ENCODE peak calls at places on chromosomes 7 and 10, in five cellular contexts. Y, T, A, J and V are unnamed samples. For H3K36me3, the result is how much of the 10 kb centered on the place peaks cover.

GRCh38 chr7:65438593-65438992 is 64.9 kb downstream of the ZNF92 start:
- DNase-seq in Y (no peak), A (no peak), T (no peak), J (no peak), V (no peak)

GRCh38 chr7:13198741-13199140 is 511.3 kb downstream of the ARL4A start:
- DNase-seq in T (no peak), Y (no peak), A (no peak), J (no peak), V (no peak)

GRCh38 chr7:30657131-30657530 is 25.1 kb downstream of the CRHR2 start:
- DNase-seq in J (no peak), T (peak), A (no peak), Y (no peak), V (no peak)

GRCh38 chr10:131748831-131749766 is 151.7 kb upstream of the PPP2R2D start:
- DNase-seq in J (peak), A (no peak), Y (peak), T (peak), V (no peak)

GRCh38 chr7:151115836-151116418 is 29.7 kb downstream of the AGAP3 start:
- DNase-seq in A (no peak), Y (peak), J (peak), T (peak), V (no peak)

GRCh38 chr7:139767561-139767982 is 10.2 kb downstream of the HIPK2 start:
- DNase-seq in Y (no peak), A (no peak), J (no peak), T (no peak), V (peak)

GRCh38 chr10:91286572-91286971 is 66.1 kb downstream of the PCGF5 start:
- DNase-seq in A (no peak), Y (no peak), T (no peak), J (no peak), V (no peak)

GRCh38 chr10:130869179-130869841 is 442.2 kb downstream of the TCERG1L start:
- DNase-seq in T (no peak), J (no peak), A (no peak), Y (no peak), V (no peak)

GRCh38 chr10:91210014-91210413 is 10.4 kb upstream of the PCGF5 start:
- DNase-seq in A (no peak), J (no peak), Y (peak), T (no peak), V (no peak)

GRCh38 chr7:47609803-47610452 is 28.0 kb upstream of the TNS3 start:
- DNase-seq in J (no peak), T (no peak), Y (peak), A (no peak), V (no peak)

GRCh38 chr10:5684971-5685763 is 529 bp downstream of the TASOR2 start:
- DNase-seq in A (peak), J (peak), T (peak), Y (peak), V (peak)
- TF ChIP-seq CTCF in A (peak), J (peak), T (peak), Y (peak), V (peak)

DNA sequence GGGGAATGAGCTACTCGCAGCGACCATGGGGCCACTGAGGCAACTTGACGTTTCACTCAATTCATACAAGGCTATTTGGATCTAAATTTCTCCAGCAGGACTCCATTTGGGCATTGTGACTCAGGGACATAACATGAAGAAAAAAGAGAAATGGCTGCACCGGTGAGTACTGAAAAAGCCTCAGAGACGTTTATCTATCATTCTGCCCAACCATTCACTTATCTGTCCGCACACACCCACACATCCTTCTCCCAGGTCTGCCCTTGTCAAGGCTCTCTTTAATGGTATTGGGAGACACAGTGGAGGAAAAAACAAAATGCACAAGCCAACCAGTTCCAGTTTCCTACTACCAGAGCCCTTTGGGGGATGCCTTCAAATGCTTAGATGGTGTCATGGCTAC is 35.5 kb upstream of the TM9SF3 start:
- DNase-seq in Y (no peak), A (no peak), T (no peak), J (no peak), V (no peak)
- H3K36me3 ChIP-seq in Y (under half), A (under half), T (under half), J (under half), V (under half)

DNA sequence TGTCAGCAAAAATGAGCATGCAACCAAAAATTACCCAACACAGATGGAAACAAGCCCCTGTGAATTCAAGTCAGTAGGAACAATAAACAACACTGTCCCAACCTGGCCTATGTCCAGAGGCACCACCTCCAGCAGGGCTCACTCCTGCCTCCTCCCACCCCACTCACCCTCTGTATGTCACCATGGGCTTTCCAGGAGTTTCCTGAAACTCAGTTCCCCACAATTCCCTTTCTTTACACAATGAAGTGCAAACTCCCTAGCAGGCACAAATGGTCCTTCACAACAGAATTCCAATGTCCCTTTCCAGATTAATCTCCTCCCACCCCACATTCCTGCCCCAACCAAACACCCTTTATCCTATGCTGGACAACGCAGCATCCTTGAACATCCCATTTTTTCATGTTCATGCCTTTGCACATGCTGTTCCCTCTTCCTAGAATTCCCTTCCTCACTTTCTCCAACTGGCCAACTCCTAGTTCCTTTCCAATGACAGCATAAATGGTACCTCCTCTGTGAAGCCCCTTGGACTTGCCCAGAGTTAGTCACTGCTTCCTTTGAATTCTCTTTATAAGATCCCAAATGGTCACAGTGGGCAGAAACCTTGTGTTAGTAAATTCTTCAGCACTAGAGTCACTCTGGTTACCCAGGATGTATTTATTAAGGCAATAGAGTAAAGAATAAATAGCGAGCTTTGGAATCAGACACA is 157.5 kb downstream of the SLIT1 start:
- DNase-seq in J (no peak), A (no peak), Y (no peak), T (no peak), V (no peak)
- TF ChIP-seq CTCF in J (no peak), A (no peak), Y (no peak), T (no peak), V (no peak)

GRCh38 chr7:98923512-98923911 is 45.2 kb downstream of the TRRAP start:
- DNase-seq in T (no peak), A (no peak), J (no peak), Y (no peak), V (no peak)
- H3K36me3 ChIP-seq in T (half or more), A (under half), J (half or more), Y (under half), V (under half)

DNA sequence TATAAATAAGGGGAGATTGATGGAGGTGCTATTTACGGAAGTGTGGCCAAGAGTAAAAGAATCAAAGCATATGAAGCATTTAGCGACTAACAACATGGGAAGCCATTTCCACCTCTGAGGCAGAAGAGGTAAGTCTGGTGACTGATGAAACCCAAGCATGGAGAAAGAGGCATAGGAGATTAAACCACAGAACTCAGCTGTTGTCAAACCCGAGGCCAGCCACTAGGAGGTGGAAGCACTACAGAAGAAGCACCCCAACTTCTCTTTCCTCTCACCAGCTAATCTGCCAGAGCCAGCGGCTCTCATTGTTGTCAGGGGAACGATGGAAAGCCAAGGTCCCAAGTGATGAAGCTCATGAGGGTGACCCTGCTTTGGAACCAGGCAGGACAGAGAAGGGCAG is 19.6 kb upstream of the CNTNAP2 start:
- DNase-seq in J (no peak), A (no peak), Y (no peak), T (no peak), V (no peak)
- TF ChIP-seq CTCF in J (no peak), A (no peak), Y (no peak), T (no peak), V (no peak)

GRCh38 chr7:44981035-44981706 is 2.4 kb upstream of the MYO1G start:
- DNase-seq in Y (no peak), T (peak), A (no peak), J (no peak), V (no peak)
- H3K36me3 ChIP-seq in Y (under half), T (under half), A (under half), J (under half), V (under half)